ENCODE peak calls at places on chromosome 15, in seven cellular contexts. M is HFF-Myc, J is AG09309, O is GM10248, H is BE2C, I is GM12865, X is GM23338. T is an unnamed sample.

GRCh38 chr15:85946986-85947385 is 132.7 kb upstream of the AGBL1 start:
- DNase-seq in M (no peak), J (no peak), O (no peak), H (no peak), I (no peak), X (no peak), T (no peak)

GRCh38 chr15:92805080-92805708 is 94.9 kb upstream of the CHD2 start:
- DNase-seq in M (no peak), J (no peak), O (no peak), H (no peak), I (no peak), X (no peak), T (no peak)

GRCh38 chr15:84889991-84890669 is 5.7 kb downstream of the SLC28A1 start:
- DNase-seq in M (no peak), J (no peak), O (no peak), H (no peak), I (no peak), X (no peak), T (no peak)

GRCh38 chr15:86362556-86362955 is 282.9 kb downstream of the AGBL1 start:
- DNase-seq in M (no peak), J (no peak), O (no peak), H (no peak), I (no peak), X (no peak), T (no peak)

GRCh38 chr15:43928152-43928551 is 101.3 kb downstream of the WDR76 start:
- DNase-seq in M (no peak), J (no peak), O (no peak), H (no peak), I (no peak), X (peak; percentile 93), T (no peak)

GRCh38 chr15:93478922-93479321 is 389.9 kb upstream of the RGMA start:
- DNase-seq in M (no peak), J (no peak), O (no peak), H (no peak), I (no peak), X (peak; percentile 29), T (no peak)

GRCh38 chr15:75042730-75043508 is 19.5 kb downstream of the PPCDC start:
- DNase-seq in M (no peak), J (no peak), O (peak; percentile 89), H (peak; percentile 60), I (peak; percentile 100), X (peak; percentile 70), T (peak; percentile 99)

GRCh38 chr15:85854345-85855097 is 59.8 kb upstream of the KLHL25 start:
- DNase-seq in M (peak; percentile 37), J (peak; percentile 24), O (peak; percentile 76), H (peak; percentile 40), I (peak; percentile 75), X (peak; percentile 84), T (peak; percentile 73)

GRCh38 chr15:101252836-101253235 is 988 bp upstream of the CHSY1 start:
- DNase-seq in M (no peak), J (no peak), O (no peak), H (no peak), I (peak; percentile 34), X (no peak), T (peak; percentile 45)

GRCh38 chr15:44298878-44299277 is 10.4 kb downstream of the GOLM2 start:
- DNase-seq in M (no peak), J (no peak), O (no peak), H (peak; percentile 70), I (no peak), X (peak; percentile 75), T (no peak)

GRCh38 chr15:88512606-88513005 is 33.9 kb downstream of the DET1 start:
- DNase-seq in M (no peak), J (no peak), O (no peak), H (no peak), I (no peak), X (no peak), T (no peak)

GRCh38 chr15:65366122-65366892 is 11.5 kb downstream of the IGDCC3 start:
- DNase-seq in M (no peak), J (no peak), O (no peak), H (no peak), I (no peak), X (peak; percentile 27), T (no peak)

GRCh38 chr15:41695750-41696436 is 35.7 kb downstream of the MGA start:
- DNase-seq in M (no peak), J (no peak), O (peak; percentile 81), H (peak; percentile 36), I (peak; percentile 79), X (peak; percentile 45), T (no peak)
- TF ChIP-seq CTCF in M (peak; percentile 35), J (no peak), O (peak; percentile 43), H (peak; percentile 64), I (peak; percentile 49), X (peak; percentile 49), T (no peak)

DNA sequence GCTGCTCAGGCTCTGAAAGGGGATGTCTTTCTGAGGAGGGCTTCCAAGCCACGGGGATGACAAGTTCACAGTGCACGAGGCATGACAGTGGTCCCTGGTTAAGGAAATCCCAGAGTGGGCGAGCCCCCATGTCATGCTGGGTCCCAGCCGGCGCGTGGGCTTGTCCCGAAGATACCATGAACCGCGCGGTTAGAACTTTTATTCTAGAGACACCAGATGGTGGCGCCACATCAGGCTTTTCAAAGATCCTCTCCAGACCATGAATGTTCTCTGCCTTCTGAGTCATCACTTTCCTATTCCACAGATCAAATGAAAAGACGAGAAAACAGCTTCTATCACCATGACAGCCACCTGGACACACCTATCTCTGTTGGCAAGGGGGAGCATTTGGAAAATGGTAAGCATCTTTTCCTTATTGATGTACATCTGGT is 227.8 kb upstream of the LYSMD4 start:
- DNase-seq in M (no peak), J (no peak), O (peak; percentile 5), H (no peak), I (no peak), X (peak; percentile 79), T (no peak)
- TF ChIP-seq CTCF in M (no peak), J (peak; percentile 9), O (no peak), H (peak; percentile 43), I (no peak), X (peak; percentile 55), T (no peak)

GRCh38 chr15:47300596-47300995 is 416.7 kb upstream of the SEMA6D start:
- DNase-seq in M (no peak), J (no peak), O (no peak), H (no peak), I (no peak), X (no peak), T (no peak)
- TF ChIP-seq CTCF in M (no peak), J (no peak), O (no peak), H (no peak), I (no peak), X (no peak), T (no peak)

GRCh38 chr15:67840747-67841634 is 1.1 kb upstream of the RNU6-1 start:
- DNase-seq in M (no peak), J (no peak), O (peak; percentile 36), H (peak; percentile 57), I (peak; percentile 50), X (no peak), T (no peak)

GRCh38 chr15:67839929-67840746 is at the start of gene RNU6-1:
- DNase-seq in M (peak; percentile 79), J (peak; percentile 78), O (peak; percentile 91), H (peak; percentile 93), I (peak; percentile 97), X (peak; percentile 91), T (peak; percentile 97)

GRCh38 chr15:67839358-67839928 is 402 bp downstream of the RNU6-1 start:
- DNase-seq in M (no peak), J (no peak), O (no peak), H (peak; percentile 61), I (no peak), X (no peak), T (peak; percentile 58)

GRCh38 chr15:67836955-67837354 is 2.9 kb downstream of the RNU6-1 start:
- DNase-seq in M (no peak), J (no peak), O (no peak), H (no peak), I (no peak), X (no peak), T (no peak)

DNA sequence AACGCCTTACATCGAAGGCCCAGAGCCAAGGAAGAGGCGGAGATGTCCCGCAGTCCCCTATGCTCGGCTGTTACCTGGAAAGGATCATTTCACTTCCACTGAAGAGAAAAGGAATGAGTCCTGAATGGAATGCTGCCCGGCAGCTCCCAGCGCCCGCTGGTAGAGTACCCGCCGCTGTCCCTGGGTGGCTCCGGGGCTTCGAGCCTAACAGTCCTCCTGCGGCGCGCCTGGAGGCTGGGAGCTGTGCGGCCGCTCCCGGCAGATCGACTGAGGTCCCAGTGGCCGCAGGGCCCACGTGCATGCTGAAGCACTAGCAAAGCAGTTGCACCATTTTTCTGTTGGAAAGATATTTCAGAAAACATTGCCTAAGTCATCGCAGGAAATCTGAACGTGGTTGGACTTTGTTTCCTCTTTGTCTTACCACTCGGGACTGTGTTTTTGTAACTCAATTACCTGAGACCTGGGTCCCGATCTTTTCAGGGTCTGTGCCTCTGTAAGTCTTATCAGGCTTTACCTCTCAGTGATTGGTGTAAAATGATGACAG is 984 bp downstream of the RNU6-1 start:
- DNase-seq in M (no peak), J (no peak), O (no peak), H (peak; percentile 83), I (no peak), X (peak; percentile 93), T (no peak)
- TF ChIP-seq CTCF in M (no peak), J (no peak), O (no peak), H (no peak), I (no peak), X (no peak), T (no peak)

GRCh38 chr15:62928996-62929350 is 113.6 kb upstream of the TPM1 start:
- DNase-seq in M (no peak), J (no peak), O (no peak), H (peak; percentile 58), I (no peak), X (no peak), T (no peak)

GRCh38 chr15:62927196-62927595 is 115.4 kb upstream of the TPM1 start:
- DNase-seq in M (no peak), J (no peak), O (no peak), H (no peak), I (no peak), X (no peak), T (no peak)

GRCh38 chr15:62931650-62932049 is 110.9 kb upstream of the TPM1 start:
- DNase-seq in M (no peak), J (no peak), O (no peak), H (no peak), I (no peak), X (no peak), T (no peak)

GRCh38 chr15:62925875-62926274 is 116.7 kb upstream of the TPM1 start:
- DNase-seq in M (no peak), J (no peak), O (no peak), H (no peak), I (no peak), X (no peak), T (no peak)

GRCh38 chr15:62928242-62928995 is 114.1 kb upstream of the TPM1 start:
- DNase-seq in M (peak; percentile 47), J (peak; percentile 88), O (no peak), H (peak; percentile 86), I (no peak), X (no peak), T (no peak)
- TF ChIP-seq CTCF in M (peak; percentile 40), J (peak; percentile 51), O (no peak), H (peak; percentile 80), I (no peak), X (no peak), T (no peak)

DNA sequence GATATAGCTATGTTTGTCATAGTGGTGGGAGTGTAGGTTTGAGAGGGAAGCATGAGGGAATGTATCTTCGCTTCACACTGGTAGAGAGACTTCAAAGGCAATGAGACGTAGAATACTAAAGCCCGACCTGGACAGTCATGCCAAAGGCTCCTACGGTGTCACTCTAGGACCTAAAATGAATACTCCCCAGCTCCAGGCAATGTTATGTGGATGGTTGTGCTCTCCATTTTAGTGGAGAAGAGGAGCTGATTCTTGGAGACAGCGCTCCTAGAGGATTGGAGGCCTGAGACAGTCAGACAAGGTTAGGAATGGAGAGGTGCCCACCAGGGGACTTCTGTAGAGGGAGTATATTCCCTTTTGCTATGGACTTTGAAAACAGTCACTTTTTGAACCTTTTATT is 260.1 kb downstream of the MEX3B start:
- DNase-seq in M (no peak), J (no peak), O (no peak), H (no peak), I (no peak), X (no peak), T (no peak)
- TF ChIP-seq CTCF in M (no peak), J (no peak), O (no peak), H (no peak), I (no peak), X (peak; percentile 33), T (no peak)